ENCODE peak calls at places on chromosomes 12 and 14, in four cellular contexts. C, I, H and O are unnamed samples.

GRCh38 chr12:7645395-7646177 is 20.1 kb downstream of the APOBEC1 start:
- DNase-seq in C (no peak), I (peak), H (peak), O (peak)

GRCh38 chr12:52147367-52147972 is 44.3 kb downstream of the KRT80 start:
- DNase-seq in C (no peak), I (peak), H (peak), O (no peak)

GRCh38 chr12:99983721-99984258 is 946 bp downstream of the ANKS1B start:
- DNase-seq in C (no peak), I (no peak), H (no peak), O (no peak)

GRCh38 chr12:106195638-106196037 is 52.2 kb downstream of the CKAP4 start:
- DNase-seq in C (no peak), I (peak), H (no peak), O (no peak)

GRCh38 chr12:28122756-28123155 is 67.5 kb upstream of the CCDC91 start:
- DNase-seq in C (no peak), I (no peak), H (peak), O (peak)

GRCh38 chr14:44895716-44896115 is 66.0 kb downstream of the KLHL28 start:
- DNase-seq in C (no peak), I (no peak), H (no peak), O (no peak)

GRCh38 chr12:121678305-121678704 is 8.9 kb upstream of the MORN3 start:
- DNase-seq in C (no peak), I (no peak), H (no peak), O (no peak)

GRCh38 chr12:128797119-128798118 is 26.3 kb downstream of the SLC15A4 start:
- DNase-seq in C (no peak), I (no peak), H (no peak), O (no peak)

GRCh38 chr14:101830271-101830670 is 68.8 kb downstream of the PPP2R5C start:
- DNase-seq in C (no peak), I (no peak), H (no peak), O (no peak)

GRCh38 chr14:91417983-91418386 is 365 bp upstream of the CCDC88C start:
- DNase-seq in C (no peak), I (peak), H (peak), O (peak)

GRCh38 chr14:65224799-65225198 is 122.5 kb upstream of the MAX start:
- DNase-seq in C (no peak), I (no peak), H (no peak), O (no peak)

GRCh38 chr12:47741340-47741703 is 16.0 kb upstream of the ENDOU start:
- DNase-seq in C (no peak), I (no peak), H (no peak), O (no peak)

GRCh38 chr12:16359512-16360491 is 12.4 kb downstream of the MGST1 start:
- DNase-seq in C (no peak), I (peak), H (peak), O (peak)

GRCh38 chr14:22039938-22040780 is 366.5 kb upstream of the OR4E1 start:
- DNase-seq in C (no peak), I (peak), H (no peak), O (peak)

GRCh38 chr12:110744697-110745264 is 2.1 kb upstream of the PPP1CC start:
- DNase-seq in C (no peak), I (peak), H (no peak), O (no peak)

GRCh38 chr14:74636424-74637183 is 24.6 kb upstream of the LTBP2 start:
- DNase-seq in C (no peak), I (no peak), H (no peak), O (no peak)

GRCh38 chr14:90109858-90110257 is 48.1 kb downstream of the KCNK13 start:
- DNase-seq in C (no peak), I (peak), H (peak), O (peak)

GRCh38 chr14:77204457-77204796 is 22.8 kb downstream of the TMEM63C start:
- DNase-seq in C (no peak), I (no peak), H (no peak), O (no peak)

DNA sequence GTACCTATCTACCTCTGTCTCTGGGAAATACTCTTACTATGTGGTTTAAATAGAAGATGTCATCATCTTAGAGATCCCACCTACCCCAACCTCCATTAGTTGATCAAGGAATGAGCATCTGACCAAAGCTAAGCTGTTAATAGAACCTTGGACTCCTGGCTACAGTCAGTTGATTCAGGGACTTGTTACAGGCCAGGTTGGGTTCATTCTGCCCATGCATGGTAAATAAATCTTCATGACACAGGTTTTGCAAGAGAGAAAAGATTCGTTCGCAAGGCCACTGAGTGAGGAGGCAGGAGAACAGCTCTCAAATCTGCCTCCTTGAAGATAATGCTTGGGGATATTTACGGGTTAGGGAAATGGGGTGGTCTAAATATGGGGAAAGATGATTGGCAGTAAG is 19.5 kb downstream of the SDR9C7 start:
- DNase-seq in C (no peak), I (peak), H (no peak), O (no peak)
- TF ChIP-seq REST in C (no peak), I (no peak), H (no peak), O (no peak)

DNA sequence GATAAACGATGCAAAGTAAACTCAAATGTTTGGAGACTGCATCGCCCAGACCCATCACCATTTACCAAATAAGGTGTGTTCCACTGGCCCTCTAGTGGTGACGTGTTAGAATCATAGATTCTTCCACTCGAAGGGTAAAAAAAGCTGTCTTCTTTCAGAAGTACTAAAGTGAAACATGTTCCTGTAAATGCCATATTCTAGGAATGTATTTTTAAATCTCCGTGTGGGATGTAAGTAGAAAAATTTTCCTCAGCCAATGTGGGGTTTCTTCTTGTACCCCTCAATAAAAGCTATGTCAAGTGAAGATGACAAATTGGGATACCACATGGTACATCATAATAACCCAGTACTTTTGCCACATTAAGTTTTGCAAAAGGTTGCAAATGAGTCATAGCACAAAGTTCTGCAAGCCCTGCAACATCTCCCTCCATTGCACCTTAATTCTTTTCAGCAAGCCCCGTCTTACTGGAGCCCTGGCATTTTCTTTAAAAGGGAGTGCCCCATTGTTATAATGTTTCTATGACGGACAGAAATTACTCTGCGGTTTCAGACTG is 100.8 kb downstream of the CCER1 start:
- DNase-seq in C (no peak), I (peak), H (peak), O (peak)
- TF ChIP-seq JUNB in C (no peak), I (no peak), H (no peak), O (no peak)

DNA sequence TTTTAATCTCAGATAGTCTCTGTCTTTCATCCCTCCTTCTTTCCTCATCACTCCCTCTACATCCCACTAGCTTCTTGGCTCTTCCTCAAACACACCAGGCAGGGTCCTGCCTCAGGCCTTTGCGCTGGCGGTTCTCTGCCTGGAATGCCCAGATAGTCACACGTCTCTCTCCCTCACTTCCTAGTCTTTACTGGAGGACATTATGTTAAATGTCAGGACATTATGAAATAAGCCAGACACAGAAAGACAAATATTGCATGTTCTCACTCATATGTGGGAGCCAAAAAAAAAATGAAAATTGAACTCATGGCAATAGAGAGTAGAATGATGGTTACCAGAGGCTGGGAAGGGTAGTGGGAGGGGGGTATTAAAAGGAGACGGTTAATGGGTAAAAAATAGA is 442.0 kb downstream of the MED13L start:
- DNase-seq in C (no peak), I (no peak), H (no peak), O (no peak)
- TF ChIP-seq POLR2AphosphoS5 in C (no peak), I (no peak), H (no peak), O (no peak)

DNA sequence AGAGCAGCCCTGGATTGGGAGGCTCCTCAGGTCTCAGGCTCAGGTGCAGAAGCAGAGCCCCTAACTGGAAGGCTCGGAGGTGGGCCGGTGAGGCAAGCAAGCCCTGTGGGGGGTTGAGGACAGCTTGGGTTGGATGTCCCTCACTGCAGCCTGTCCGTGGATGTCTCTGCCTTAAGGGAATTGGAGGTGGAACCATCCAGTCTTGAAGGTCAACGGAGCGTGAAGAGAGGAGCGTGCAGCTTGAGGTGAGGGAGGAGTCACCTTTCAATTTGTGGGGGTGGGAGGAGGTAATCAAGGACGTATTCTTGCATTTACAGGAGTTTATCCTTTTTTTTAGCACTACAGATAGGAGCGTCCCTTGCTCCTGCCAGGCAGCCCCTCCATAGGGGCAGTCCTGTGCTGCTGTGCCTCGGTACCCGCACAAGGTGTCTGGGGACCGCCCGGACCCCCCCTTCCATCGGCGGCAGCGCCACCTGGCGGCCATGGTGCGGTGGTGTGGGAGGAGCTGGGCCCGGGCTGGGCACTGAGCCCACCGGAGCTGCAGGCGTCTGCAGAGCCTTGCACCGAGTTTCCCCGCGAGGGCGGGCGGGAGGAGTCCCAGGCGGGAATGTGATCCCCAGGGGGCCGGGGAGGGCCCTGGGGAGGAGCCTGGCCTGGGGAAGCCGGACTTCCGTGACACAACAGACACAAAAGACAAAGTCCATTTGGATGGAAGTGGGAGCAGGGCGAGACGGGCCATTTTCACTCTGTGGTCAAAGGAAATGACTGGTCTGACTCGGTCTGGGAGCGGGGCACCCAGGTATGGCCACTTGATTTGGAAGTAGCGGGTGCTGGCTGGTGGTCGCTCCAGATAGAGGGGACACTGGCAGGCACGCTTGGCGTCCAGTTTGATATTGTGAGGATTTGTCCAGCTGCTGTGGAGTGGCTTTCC is 884 bp downstream of the DNAJC22 start:
- DNase-seq in C (no peak), I (peak), H (peak), O (peak)
- TF ChIP-seq REST in C (no peak), I (no peak), H (no peak), O (no peak)

GRCh38 chr12:31368666-31369361 is 42.9 kb upstream of the SINHCAF start:
- DNase-seq in C (no peak), I (no peak), H (no peak), O (peak)

GRCh38 chr12:31366104-31366621 is 40.2 kb upstream of the SINHCAF start:
- DNase-seq in C (no peak), I (no peak), H (no peak), O (no peak)

GRCh38 chr12:31369712-31370521 is 44.0 kb upstream of the SINHCAF start:
- DNase-seq in C (no peak), I (peak), H (no peak), O (peak)

DNA sequence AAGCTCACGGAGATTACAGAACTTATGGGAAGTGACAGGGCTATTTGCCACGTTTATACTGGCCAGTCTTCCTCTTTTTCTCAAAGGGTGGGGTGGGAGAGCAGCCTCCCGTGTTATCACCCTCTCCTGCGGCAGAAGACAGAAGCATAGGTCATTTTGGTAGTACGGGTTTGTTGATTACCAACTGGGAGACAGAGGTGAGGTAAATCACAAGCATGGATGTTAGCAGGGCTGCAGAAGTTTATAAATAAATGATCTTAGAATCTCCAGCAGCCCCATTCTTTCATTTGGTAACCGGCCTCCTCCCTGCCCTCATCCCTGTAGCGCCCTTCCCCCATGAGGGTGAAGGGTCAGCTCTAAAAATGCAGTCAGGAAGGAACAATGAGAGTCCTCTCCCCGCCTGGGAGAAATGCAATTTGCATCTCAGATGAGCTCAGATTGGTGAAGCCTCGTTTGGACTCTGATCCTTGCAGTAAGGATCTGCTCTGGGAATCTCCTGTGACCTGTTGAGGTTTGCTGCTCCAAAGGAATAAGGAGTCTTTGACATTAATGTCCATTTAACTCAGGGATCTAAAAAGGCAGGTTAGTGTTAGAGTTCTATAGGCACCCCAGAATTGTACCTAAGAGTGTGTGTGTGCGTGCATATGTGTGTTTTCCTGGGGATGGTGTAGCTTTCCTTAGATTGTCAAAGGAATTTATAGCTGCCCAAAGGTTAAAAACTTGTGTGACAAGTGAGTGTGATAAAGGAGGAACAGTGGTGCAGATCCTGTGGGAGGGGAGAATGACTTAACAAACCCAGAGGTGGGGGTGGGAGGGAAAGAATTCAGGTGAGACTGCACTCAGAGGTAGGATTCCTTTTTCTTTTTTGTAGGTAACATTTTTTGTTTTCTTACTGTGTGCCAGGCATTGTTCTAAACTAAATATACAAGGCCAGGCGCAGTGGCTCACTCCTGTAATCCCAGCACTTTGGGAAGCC is 45.0 kb upstream of the SINHCAF start:
- DNase-seq in C (no peak), I (peak), H (peak), O (peak)
- TF ChIP-seq JUNB in C (no peak), I (no peak), H (no peak), O (no peak)

GRCh38 chr12:123815968-123816367 is 53.9 kb downstream of the DNAH10 start:
- DNase-seq in C (no peak), I (no peak), H (no peak), O (no peak)
- TF ChIP-seq POLR2AphosphoS5 in C (no peak), I (no peak), H (no peak), O (no peak)